ENCODE peak calls at places on chromosomes 7 and 10, in five cellular contexts. One of them, this sample, is unnamed.
A peak's percentile ranks its signal among the peaks of the same experiment; 100 is the strongest.

GRCh38 chr7:137343483-137343841 is at the start of gene PTN:
- DNase-seq in OCI-LY7: no peak
- DNase-seq in PC-3: peak; percentile 41
- DNase-seq in heart right ventricle: peak; percentile 27
- DNase-seq in testis: peak; percentile 62
- DNase-seq in this sample: no peak

GRCh38 chr10:66586073-66586472 is 339.8 kb upstream of the LRRTM3 start:
- DNase-seq in heart right ventricle: no peak
- DNase-seq in testis: peak; percentile 48
- DNase-seq in PC-3: peak; percentile 83
- DNase-seq in OCI-LY7: no peak
- DNase-seq in this sample: no peak

GRCh38 chr7:146791344-146792300 is 675.0 kb downstream of the CNTNAP2 start:
- DNase-seq in heart right ventricle: no peak
- DNase-seq in OCI-LY7: no peak
- DNase-seq in PC-3: no peak
- DNase-seq in testis: no peak
- DNase-seq in this sample: no peak

GRCh38 chr10:70974351-70974901 is 86.1 kb upstream of the PCBD1 start:
- DNase-seq in PC-3: peak; percentile 78
- DNase-seq in testis: no peak
- DNase-seq in heart right ventricle: no peak
- DNase-seq in OCI-LY7: no peak
- DNase-seq in this sample: no peak

GRCh38 chr7:14191686-14192098 is 202.2 kb upstream of the ETV1 start:
- DNase-seq in heart right ventricle: no peak
- DNase-seq in testis: no peak
- DNase-seq in OCI-LY7: no peak
- DNase-seq in PC-3: peak; percentile 85
- DNase-seq in this sample: no peak

GRCh38 chr10:34581871-34582532 is 233.1 kb downstream of the PARD3 start:
- DNase-seq in PC-3: peak; percentile 93
- DNase-seq in testis: no peak
- DNase-seq in heart right ventricle: no peak
- DNase-seq in OCI-LY7: no peak
- DNase-seq in this sample: no peak

GRCh38 chr7:74043523-74043951 is 15.6 kb downstream of the ELN start:
- DNase-seq in PC-3: no peak
- DNase-seq in testis: no peak
- DNase-seq in OCI-LY7: no peak
- DNase-seq in heart right ventricle: no peak
- DNase-seq in this sample: no peak

GRCh38 chr10:6563075-6563474 is 17.0 kb downstream of the PRKCQ start:
- DNase-seq in heart right ventricle: no peak
- DNase-seq in PC-3: no peak
- DNase-seq in OCI-LY7: no peak
- DNase-seq in testis: no peak
- DNase-seq in this sample: no peak

GRCh38 chr7:152025937-152026890 is 740 bp downstream of the GALNT11 start:
- DNase-seq in OCI-LY7: no peak
- DNase-seq in PC-3: no peak
- DNase-seq in testis: no peak
- DNase-seq in heart right ventricle: no peak
- DNase-seq in this sample: no peak
- TF ChIP-seq CTCF in OCI-LY7: no peak
- TF ChIP-seq CTCF in PC-3: no peak
- TF ChIP-seq CTCF in testis: no peak
- TF ChIP-seq CTCF in heart right ventricle: no peak
- TF ChIP-seq CTCF in this sample: no peak

GRCh38 chr7:26201261-26202018 is at the start of gene CBX3:
- DNase-seq in PC-3: peak; percentile 84
- DNase-seq in OCI-LY7: peak; percentile 95
- DNase-seq in heart right ventricle: peak; percentile 92
- DNase-seq in testis: peak; percentile 89
- DNase-seq in this sample: peak; percentile 94
- H3K4me1 ChIP-seq in PC-3: peaks cover 27% of the 10 kb centered on the region
- H3K4me1 ChIP-seq in OCI-LY7: peaks cover 42% of the 10 kb centered on the region
- H3K4me1 ChIP-seq in heart right ventricle: peaks cover 54% of the 10 kb centered on the region
- H3K4me1 ChIP-seq in testis: peaks cover 12% of the 10 kb centered on the region
- H3K4me1 ChIP-seq in this sample: peaks cover 36% of the 10 kb centered on the region

GRCh38 chr10:72979709-72980108 is 25.1 kb upstream of the PLA2G12B start:
- DNase-seq in testis: no peak
- DNase-seq in OCI-LY7: no peak
- DNase-seq in PC-3: no peak
- DNase-seq in heart right ventricle: no peak
- DNase-seq in this sample: no peak

GRCh38 chr10:72976886-72977285 is 22.3 kb upstream of the PLA2G12B start:
- DNase-seq in OCI-LY7: no peak
- DNase-seq in PC-3: no peak
- DNase-seq in testis: no peak
- DNase-seq in heart right ventricle: no peak
- DNase-seq in this sample: no peak

GRCh38 chr10:72981882-72982529 is 27.4 kb upstream of the PLA2G12B start:
- DNase-seq in heart right ventricle: no peak
- DNase-seq in testis: no peak
- DNase-seq in OCI-LY7: no peak
- DNase-seq in PC-3: no peak
- DNase-seq in this sample: no peak

GRCh38 chr10:72980348-72980747 is 25.7 kb upstream of the PLA2G12B start:
- DNase-seq in PC-3: no peak
- DNase-seq in heart right ventricle: no peak
- DNase-seq in testis: no peak
- DNase-seq in OCI-LY7: no peak
- DNase-seq in this sample: no peak

GRCh38 chr10:72981028-72981881 is 26.6 kb upstream of the PLA2G12B start:
- DNase-seq in heart right ventricle: no peak
- DNase-seq in testis: no peak
- DNase-seq in PC-3: no peak
- DNase-seq in OCI-LY7: no peak
- DNase-seq in this sample: no peak
- TF ChIP-seq CTCF in heart right ventricle: no peak
- TF ChIP-seq CTCF in testis: no peak
- TF ChIP-seq CTCF in PC-3: peak; percentile 12
- TF ChIP-seq CTCF in OCI-LY7: no peak
- TF ChIP-seq CTCF in this sample: no peak

GRCh38 chr10:92027141-92027540 is 103.6 kb downstream of the BTAF1 start:
- DNase-seq in testis: no peak
- DNase-seq in PC-3: peak; percentile 15
- DNase-seq in heart right ventricle: no peak
- DNase-seq in OCI-LY7: no peak
- DNase-seq in this sample: no peak
- H3K4me1 ChIP-seq in testis: no peaks in the 10 kb centered on the region
- H3K4me1 ChIP-seq in PC-3: no peaks in the 10 kb centered on the region
- H3K4me1 ChIP-seq in heart right ventricle: no peaks in the 10 kb centered on the region
- H3K4me1 ChIP-seq in OCI-LY7: no peaks in the 10 kb centered on the region
- H3K4me1 ChIP-seq in this sample: no peaks in the 10 kb centered on the region

DNA sequence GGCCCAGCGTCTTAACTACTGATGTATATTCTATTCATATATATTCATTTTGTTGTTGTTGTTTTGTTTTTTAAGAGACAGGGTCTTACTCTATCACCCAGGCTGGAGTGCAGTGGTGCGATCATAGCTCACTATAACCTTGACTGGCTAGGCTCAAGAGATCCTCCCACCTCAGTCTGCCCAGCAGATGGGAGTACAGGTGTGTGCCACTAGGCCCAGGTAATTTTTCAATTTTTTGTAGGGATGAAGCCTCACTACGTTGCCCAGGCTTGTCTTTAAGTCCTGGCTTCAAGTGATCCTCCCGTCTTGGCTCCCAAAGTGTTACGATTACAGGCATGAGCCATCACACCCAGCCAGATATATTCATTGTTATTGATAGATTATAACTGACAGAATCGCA is 12.9 kb upstream of the STN1 start:
- DNase-seq in PC-3: no peak
- DNase-seq in OCI-LY7: no peak
- DNase-seq in heart right ventricle: no peak
- DNase-seq in testis: no peak
- DNase-seq in this sample: no peak
- TF ChIP-seq CTCF in PC-3: no peak
- TF ChIP-seq CTCF in OCI-LY7: no peak
- TF ChIP-seq CTCF in heart right ventricle: no peak
- TF ChIP-seq CTCF in testis: no peak
- TF ChIP-seq CTCF in this sample: no peak

DNA sequence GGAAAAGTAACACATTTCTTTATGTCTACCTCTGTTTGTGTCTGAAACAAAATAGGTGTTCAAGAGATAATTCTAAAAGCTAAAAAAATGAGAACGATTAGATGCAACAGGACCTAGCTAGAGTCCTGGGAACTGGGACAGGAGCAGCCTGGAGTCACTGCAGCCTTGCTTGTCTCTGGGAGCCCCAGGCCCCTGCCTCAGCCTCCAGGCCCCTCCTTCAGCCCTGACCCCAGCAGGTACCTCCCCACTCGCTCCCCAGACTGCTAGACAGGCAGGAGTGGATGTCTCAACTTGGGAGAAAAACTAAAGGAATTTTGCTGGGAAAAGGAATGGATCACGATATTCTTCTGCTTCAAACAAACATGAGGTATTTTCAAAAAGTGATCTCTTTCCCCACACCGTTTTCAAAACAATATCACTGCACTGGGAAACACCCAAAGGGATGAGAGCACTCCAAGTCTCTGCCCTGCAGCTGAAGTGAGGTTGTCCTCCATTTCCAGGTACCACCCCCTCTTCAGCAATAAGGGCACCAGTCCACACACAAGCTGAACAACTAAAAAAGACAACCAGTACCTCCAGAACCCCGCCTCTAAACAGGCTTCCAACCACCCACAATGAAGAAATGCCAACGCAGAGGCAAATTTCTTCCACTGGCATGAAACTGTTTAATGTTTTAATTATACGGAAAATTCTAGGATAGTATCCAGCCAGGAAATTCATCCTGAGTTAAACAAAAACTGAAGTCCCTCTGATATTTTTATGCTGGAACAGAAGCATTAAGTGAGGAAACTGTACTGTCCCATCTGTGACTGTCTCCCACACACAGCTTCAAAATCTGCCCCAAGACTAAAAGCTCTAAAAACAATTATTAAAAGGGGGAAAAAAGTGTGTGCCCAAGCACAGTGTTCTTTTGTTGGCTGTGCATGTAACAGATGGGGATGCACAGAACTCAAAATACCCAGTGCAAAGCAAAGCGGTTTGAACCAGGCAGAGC is 47.2 kb downstream of the XPNPEP1 start:
- DNase-seq in heart right ventricle: no peak
- DNase-seq in testis: no peak
- DNase-seq in OCI-LY7: no peak
- DNase-seq in PC-3: no peak
- DNase-seq in this sample: peak; percentile 30
- H3K4me1 ChIP-seq in heart right ventricle: no peaks in the 10 kb centered on the region
- H3K4me1 ChIP-seq in testis: no peaks in the 10 kb centered on the region
- H3K4me1 ChIP-seq in OCI-LY7: no peaks in the 10 kb centered on the region
- H3K4me1 ChIP-seq in PC-3: no peaks in the 10 kb centered on the region
- H3K4me1 ChIP-seq in this sample: no peaks in the 10 kb centered on the region

GRCh38 chr10:80279146-80279545 is 10.3 kb downstream of the MAT1A start:
- DNase-seq in OCI-LY7: no peak
- DNase-seq in PC-3: no peak
- DNase-seq in testis: no peak
- DNase-seq in heart right ventricle: no peak
- DNase-seq in this sample: no peak
- TF ChIP-seq CTCF in OCI-LY7: no peak
- TF ChIP-seq CTCF in PC-3: no peak
- TF ChIP-seq CTCF in testis: no peak
- TF ChIP-seq CTCF in heart right ventricle: no peak
- TF ChIP-seq CTCF in this sample: no peak

This sample was measured in ascending aorta.